ENCODE peak calls at places on chromosome 16, in four cellular contexts. F is posterior cingulate gyrus, R is T-helper 1 cell, T is breast epithelium. C is an unnamed sample.

GRCh38 chr16:85706449-85707034 is 17.8 kb upstream of the GINS2 start:
- DNase-seq in T (no peak), F (no peak), R (no peak), C (no peak)

GRCh38 chr16:280991-281659 is 734 bp downstream of the ARHGDIG start:
- DNase-seq in R (no peak), F (no peak), T (no peak), C (no peak)

GRCh38 chr16:11507991-11508390 is 78.7 kb downstream of the LITAF start:
- DNase-seq in F (no peak), R (no peak), T (no peak), C (no peak)

GRCh38 chr16:67247698-67248400 is 568 bp upstream of the FHOD1 start:
- DNase-seq in T (no peak), F (no peak), R (no peak), C (no peak)

GRCh38 chr16:24070851-24071250 is 185.3 kb upstream of the CACNG3 start:
- DNase-seq in R (peak; percentile 4), T (no peak), F (no peak), C (no peak)

GRCh38 chr16:8644513-8645140 is 23.1 kb downstream of the METTL22 start:
- DNase-seq in R (no peak), F (no peak), T (no peak), C (no peak)

GRCh38 chr16:4317471-4318170 is 1.8 kb downstream of the GLIS2 start:
- DNase-seq in F (no peak), T (no peak), R (no peak), C (no peak)

GRCh38 chr16:79307214-79307613 is 293.3 kb downstream of the MAF start:
- DNase-seq in F (no peak), R (no peak), T (no peak), C (peak; percentile 29)

GRCh38 chr16:87062569-87063442 is 254.4 kb downstream of the C16orf95 start:
- DNase-seq in T (no peak), R (peak; percentile 15), F (peak; percentile 83), C (no peak)

GRCh38 chr16:11797957-11798299 is 870 bp upstream of the ZC3H7A start:
- DNase-seq in F (no peak), R (no peak), T (no peak), C (no peak)

GRCh38 chr16:1048442-1049112 is 24.0 kb upstream of the SSTR5 start:
- DNase-seq in F (peak; percentile 93), R (no peak), T (no peak), C (peak; percentile 76)

GRCh38 chr16:12971216-12971615 is 69.8 kb downstream of the SHISA9 start:
- DNase-seq in T (no peak), R (no peak), F (peak; percentile 89), C (peak; percentile 7)

GRCh38 chr16:29290631-29291247 is 115.8 kb downstream of the NPIPB11 start:
- DNase-seq in T (peak; percentile 96), F (peak; percentile 92), R (peak; percentile 28), C (peak; percentile 82)

GRCh38 chr16:88373927-88374492 is 8.7 kb upstream of the ZNF469 start:
- DNase-seq in R (no peak), T (no peak), F (peak; percentile 43), C (no peak)

GRCh38 chr16:82892327-82892726 is 265.6 kb downstream of the CDH13 start:
- DNase-seq in T (no peak), F (no peak), R (no peak), C (no peak)

GRCh38 chr16:67884684-67885083 is at the start of gene NRN1L:
- DNase-seq in F (peak; percentile 99), T (peak; percentile 87), R (no peak), C (peak; percentile 84)

C was measured in C1 segment of cervical spinal cord.